ENCODE peak calls at places on chromosomes 4 and X, in four cellular contexts. P is activated T-helper 1 cell treated with Interleukin-2 at 50 U/mL for 16 hours, N is cardiac muscle cell, E is T-helper 9 cell. B is an unnamed sample.

GRCh38 chr4:27685947-27686346 is 825.3 kb downstream of the STIM2 start:
- DNase-seq in N (no peak), E (no peak), P (no peak), B (no peak)

GRCh38 chrX:127877358-127877757 is 174.8 kb downstream of the ACTRT1 start:
- DNase-seq in P (no peak), E (no peak), N (no peak), B (no peak)

GRCh38 chrX:1053072-1053471 is 159.4 kb downstream of the CRLF2 start:
- DNase-seq in N (no peak), P (no peak), E (no peak), B (no peak)

GRCh38 chrX:117510453-117510852 is 606.2 kb downstream of the KLHL13 start:
- DNase-seq in P (no peak), N (peak; percentile 38), E (no peak), B (no peak)

GRCh38 chrX:34578237-34578636 is 78.8 kb downstream of the TMEM47 start:
- DNase-seq in N (peak; percentile 66), P (no peak), E (no peak), B (no peak)

GRCh38 chr4:67122029-67122428 is 423.3 kb downstream of the CENPC start:
- DNase-seq in P (no peak), E (no peak), N (peak; percentile 48), B (no peak)

GRCh38 chr4:7128651-7129050 is 60.8 kb upstream of the GRPEL1 start:
- DNase-seq in P (no peak), E (no peak), N (no peak), B (no peak)

GRCh38 chrX:17689971-17690409 is 47.3 kb upstream of the SCML1 start:
- DNase-seq in P (no peak), N (peak; percentile 82), E (peak; percentile 3), B (peak; percentile 19)

GRCh38 chr4:167100120-167100519 is 134.2 kb downstream of the SPOCK3 start:
- DNase-seq in E (no peak), N (peak; percentile 35), P (no peak), B (no peak)

GRCh38 chr4:8850830-8851188 is 20.8 kb downstream of the HMX1 start:
- DNase-seq in P (no peak), N (no peak), E (no peak), B (no peak)

GRCh38 chr4:93178279-93178678 is 650.3 kb upstream of the ATOH1 start:
- DNase-seq in P (no peak), N (no peak), E (no peak), B (no peak)

GRCh38 chr4:113292371-113293042 is 243.1 kb downstream of the ANK2 start:
- DNase-seq in E (no peak), P (no peak), N (peak; percentile 8), B (no peak)

GRCh38 chr4:170271723-170272122 is 182.0 kb upstream of the AADAT start:
- DNase-seq in P (no peak), E (no peak), N (no peak), B (no peak)

GRCh38 chrX:48695925-48696300 is 621 bp upstream of the SUV39H1 start:
- DNase-seq in E (no peak), P (no peak), N (no peak), B (no peak)

GRCh38 chr4:166535865-166536264 is 662.8 kb downstream of the TLL1 start:
- DNase-seq in E (no peak), P (no peak), N (no peak), B (no peak)